ENCODE peak calls at places on chromosomes 2 and 18, in nine cellular contexts. One of them, this sample, is unnamed.

GRCh38 chr2:45224321-45224995 is 215.2 kb upstream of the SIX2 start:
- DNase-seq in head of caudate nucleus: no peak
- DNase-seq in COLO829: no peak
- DNase-seq in activated CD8-positive, alpha-beta memory T cell treated with anti-CD3 and anti-CD28 coated beads for 24 hours: no peak
- DNase-seq in ovary: no peak
- DNase-seq in fibroblast of lung: no peak
- DNase-seq in effector memory CD8-positive, alpha-beta T cell: no peak
- DNase-seq in stimulated activated CD4-positive, alpha-beta T cell treated with anti-CD3 and anti-CD28 coated beads, TNF-alpha, amount 100 ng/mL, for 1 hour: no peak
- DNase-seq in NCI-H460: no peak
- DNase-seq in this sample: no peak

GRCh38 chr2:116510117-116510671 is 1304.3 kb upstream of the DDX18 start:
- DNase-seq in COLO829: peak; percentile 22
- DNase-seq in effector memory CD8-positive, alpha-beta T cell: no peak
- DNase-seq in NCI-H460: peak; percentile 17
- DNase-seq in ovary: no peak
- DNase-seq in fibroblast of lung: no peak
- DNase-seq in activated CD8-positive, alpha-beta memory T cell treated with anti-CD3 and anti-CD28 coated beads for 24 hours: no peak
- DNase-seq in head of caudate nucleus: no peak
- DNase-seq in stimulated activated CD4-positive, alpha-beta T cell treated with anti-CD3 and anti-CD28 coated beads, TNF-alpha, amount 100 ng/mL, for 1 hour: no peak
- DNase-seq in this sample: no peak

GRCh38 chr2:24272907-24273306 is 87.4 kb downstream of the ITSN2 start:
- DNase-seq in ovary: no peak
- DNase-seq in fibroblast of lung: no peak
- DNase-seq in effector memory CD8-positive, alpha-beta T cell: no peak
- DNase-seq in COLO829: no peak
- DNase-seq in activated CD8-positive, alpha-beta memory T cell treated with anti-CD3 and anti-CD28 coated beads for 24 hours: no peak
- DNase-seq in NCI-H460: no peak
- DNase-seq in stimulated activated CD4-positive, alpha-beta T cell treated with anti-CD3 and anti-CD28 coated beads, TNF-alpha, amount 100 ng/mL, for 1 hour: no peak
- DNase-seq in head of caudate nucleus: no peak
- DNase-seq in this sample: no peak

GRCh38 chr2:2302359-2302758 is 28.7 kb downstream of the MYT1L start:
- DNase-seq in ovary: no peak
- DNase-seq in NCI-H460: no peak
- DNase-seq in head of caudate nucleus: peak; percentile 31
- DNase-seq in activated CD8-positive, alpha-beta memory T cell treated with anti-CD3 and anti-CD28 coated beads for 24 hours: no peak
- DNase-seq in COLO829: no peak
- DNase-seq in effector memory CD8-positive, alpha-beta T cell: no peak
- DNase-seq in stimulated activated CD4-positive, alpha-beta T cell treated with anti-CD3 and anti-CD28 coated beads, TNF-alpha, amount 100 ng/mL, for 1 hour: no peak
- DNase-seq in fibroblast of lung: no peak
- DNase-seq in this sample: no peak

GRCh38 chr2:84022810-84023431 is 436.2 kb downstream of the SUCLG1 start:
- DNase-seq in NCI-H460: peak; percentile 68
- DNase-seq in ovary: no peak
- DNase-seq in activated CD8-positive, alpha-beta memory T cell treated with anti-CD3 and anti-CD28 coated beads for 24 hours: no peak
- DNase-seq in COLO829: peak; percentile 40
- DNase-seq in fibroblast of lung: peak; percentile 6
- DNase-seq in head of caudate nucleus: peak; percentile 26
- DNase-seq in stimulated activated CD4-positive, alpha-beta T cell treated with anti-CD3 and anti-CD28 coated beads, TNF-alpha, amount 100 ng/mL, for 1 hour: no peak
- DNase-seq in effector memory CD8-positive, alpha-beta T cell: no peak
- DNase-seq in this sample: no peak

GRCh38 chr2:114201781-114202180 is 240.7 kb upstream of the DPP10 start:
- DNase-seq in fibroblast of lung: no peak
- DNase-seq in NCI-H460: peak; percentile 14
- DNase-seq in ovary: no peak
- DNase-seq in activated CD8-positive, alpha-beta memory T cell treated with anti-CD3 and anti-CD28 coated beads for 24 hours: no peak
- DNase-seq in head of caudate nucleus: no peak
- DNase-seq in stimulated activated CD4-positive, alpha-beta T cell treated with anti-CD3 and anti-CD28 coated beads, TNF-alpha, amount 100 ng/mL, for 1 hour: no peak
- DNase-seq in effector memory CD8-positive, alpha-beta T cell: no peak
- DNase-seq in COLO829: no peak
- DNase-seq in this sample: no peak

GRCh38 chr18:27808678-27809077 is 368.3 kb downstream of the CDH2 start:
- DNase-seq in head of caudate nucleus: no peak
- DNase-seq in COLO829: no peak
- DNase-seq in ovary: no peak
- DNase-seq in stimulated activated CD4-positive, alpha-beta T cell treated with anti-CD3 and anti-CD28 coated beads, TNF-alpha, amount 100 ng/mL, for 1 hour: no peak
- DNase-seq in fibroblast of lung: peak; percentile 46
- DNase-seq in NCI-H460: no peak
- DNase-seq in effector memory CD8-positive, alpha-beta T cell: no peak
- DNase-seq in activated CD8-positive, alpha-beta memory T cell treated with anti-CD3 and anti-CD28 coated beads for 24 hours: no peak
- DNase-seq in this sample: no peak

GRCh38 chr2:38700113-38700780 is 34.3 kb downstream of the GALM start:
- DNase-seq in stimulated activated CD4-positive, alpha-beta T cell treated with anti-CD3 and anti-CD28 coated beads, TNF-alpha, amount 100 ng/mL, for 1 hour: no peak
- DNase-seq in ovary: no peak
- DNase-seq in NCI-H460: no peak
- DNase-seq in head of caudate nucleus: no peak
- DNase-seq in fibroblast of lung: no peak
- DNase-seq in COLO829: no peak
- DNase-seq in activated CD8-positive, alpha-beta memory T cell treated with anti-CD3 and anti-CD28 coated beads for 24 hours: no peak
- DNase-seq in effector memory CD8-positive, alpha-beta T cell: no peak
- DNase-seq in this sample: no peak

GRCh38 chr2:128451084-128451483 is 132.4 kb upstream of the HS6ST1 start:
- DNase-seq in ovary: no peak
- DNase-seq in fibroblast of lung: no peak
- DNase-seq in head of caudate nucleus: no peak
- DNase-seq in COLO829: no peak
- DNase-seq in NCI-H460: no peak
- DNase-seq in activated CD8-positive, alpha-beta memory T cell treated with anti-CD3 and anti-CD28 coated beads for 24 hours: peak; percentile 35
- DNase-seq in stimulated activated CD4-positive, alpha-beta T cell treated with anti-CD3 and anti-CD28 coated beads, TNF-alpha, amount 100 ng/mL, for 1 hour: no peak
- DNase-seq in effector memory CD8-positive, alpha-beta T cell: no peak
- DNase-seq in this sample: no peak

GRCh38 chr2:104286806-104287205 is 567.1 kb upstream of the POU3F3 start:
- DNase-seq in ovary: no peak
- DNase-seq in COLO829: no peak
- DNase-seq in NCI-H460: no peak
- DNase-seq in stimulated activated CD4-positive, alpha-beta T cell treated with anti-CD3 and anti-CD28 coated beads, TNF-alpha, amount 100 ng/mL, for 1 hour: no peak
- DNase-seq in effector memory CD8-positive, alpha-beta T cell: no peak
- DNase-seq in head of caudate nucleus: no peak
- DNase-seq in fibroblast of lung: peak; percentile 1
- DNase-seq in activated CD8-positive, alpha-beta memory T cell treated with anti-CD3 and anti-CD28 coated beads for 24 hours: no peak
- DNase-seq in this sample: no peak

GRCh38 chr2:216094701-216095100 is 13.0 kb downstream of the TMEM169 start:
- DNase-seq in effector memory CD8-positive, alpha-beta T cell: no peak
- DNase-seq in stimulated activated CD4-positive, alpha-beta T cell treated with anti-CD3 and anti-CD28 coated beads, TNF-alpha, amount 100 ng/mL, for 1 hour: no peak
- DNase-seq in ovary: no peak
- DNase-seq in head of caudate nucleus: no peak
- DNase-seq in fibroblast of lung: no peak
- DNase-seq in COLO829: no peak
- DNase-seq in NCI-H460: no peak
- DNase-seq in activated CD8-positive, alpha-beta memory T cell treated with anti-CD3 and anti-CD28 coated beads for 24 hours: no peak
- DNase-seq in this sample: no peak

GRCh38 chr2:136108461-136108860 is 9.5 kb downstream of the CXCR4 start:
- DNase-seq in COLO829: no peak
- DNase-seq in fibroblast of lung: no peak
- DNase-seq in ovary: no peak
- DNase-seq in NCI-H460: no peak
- DNase-seq in stimulated activated CD4-positive, alpha-beta T cell treated with anti-CD3 and anti-CD28 coated beads, TNF-alpha, amount 100 ng/mL, for 1 hour: no peak
- DNase-seq in effector memory CD8-positive, alpha-beta T cell: no peak
- DNase-seq in head of caudate nucleus: no peak
- DNase-seq in activated CD8-positive, alpha-beta memory T cell treated with anti-CD3 and anti-CD28 coated beads for 24 hours: no peak
- DNase-seq in this sample: no peak

GRCh38 chr2:168432100-168432499 is 24.0 kb upstream of the CERS6 start:
- DNase-seq in fibroblast of lung: no peak
- DNase-seq in effector memory CD8-positive, alpha-beta T cell: no peak
- DNase-seq in NCI-H460: no peak
- DNase-seq in head of caudate nucleus: no peak
- DNase-seq in COLO829: no peak
- DNase-seq in ovary: no peak
- DNase-seq in activated CD8-positive, alpha-beta memory T cell treated with anti-CD3 and anti-CD28 coated beads for 24 hours: no peak
- DNase-seq in stimulated activated CD4-positive, alpha-beta T cell treated with anti-CD3 and anti-CD28 coated beads, TNF-alpha, amount 100 ng/mL, for 1 hour: no peak
- DNase-seq in this sample: no peak

GRCh38 chr2:230868151-230868946 is 3.6 kb downstream of the ITM2C start:
- DNase-seq in activated CD8-positive, alpha-beta memory T cell treated with anti-CD3 and anti-CD28 coated beads for 24 hours: no peak
- DNase-seq in fibroblast of lung: no peak
- DNase-seq in NCI-H460: no peak
- DNase-seq in ovary: no peak
- DNase-seq in head of caudate nucleus: peak; percentile 34
- DNase-seq in stimulated activated CD4-positive, alpha-beta T cell treated with anti-CD3 and anti-CD28 coated beads, TNF-alpha, amount 100 ng/mL, for 1 hour: no peak
- DNase-seq in COLO829: no peak
- DNase-seq in effector memory CD8-positive, alpha-beta T cell: no peak
- DNase-seq in this sample: no peak

GRCh38 chr18:57025525-57025924 is 121.4 kb upstream of the BOD1L2 start:
- DNase-seq in COLO829: no peak
- DNase-seq in ovary: no peak
- DNase-seq in fibroblast of lung: peak; percentile 19
- DNase-seq in stimulated activated CD4-positive, alpha-beta T cell treated with anti-CD3 and anti-CD28 coated beads, TNF-alpha, amount 100 ng/mL, for 1 hour: no peak
- DNase-seq in effector memory CD8-positive, alpha-beta T cell: no peak
- DNase-seq in NCI-H460: no peak
- DNase-seq in activated CD8-positive, alpha-beta memory T cell treated with anti-CD3 and anti-CD28 coated beads for 24 hours: no peak
- DNase-seq in head of caudate nucleus: no peak
- DNase-seq in this sample: no peak

GRCh38 chr2:45543257-45543656 is 67.8 kb downstream of the SRBD1 start:
- DNase-seq in activated CD8-positive, alpha-beta memory T cell treated with anti-CD3 and anti-CD28 coated beads for 24 hours: no peak
- DNase-seq in head of caudate nucleus: no peak
- DNase-seq in NCI-H460: no peak
- DNase-seq in stimulated activated CD4-positive, alpha-beta T cell treated with anti-CD3 and anti-CD28 coated beads, TNF-alpha, amount 100 ng/mL, for 1 hour: no peak
- DNase-seq in fibroblast of lung: no peak
- DNase-seq in COLO829: no peak
- DNase-seq in ovary: no peak
- DNase-seq in effector memory CD8-positive, alpha-beta T cell: no peak
- DNase-seq in this sample: no peak

GRCh38 chr2:134307334-134307733 is 53.5 kb downstream of the MGAT5 start:
- DNase-seq in fibroblast of lung: no peak
- DNase-seq in stimulated activated CD4-positive, alpha-beta T cell treated with anti-CD3 and anti-CD28 coated beads, TNF-alpha, amount 100 ng/mL, for 1 hour: no peak
- DNase-seq in COLO829: no peak
- DNase-seq in NCI-H460: no peak
- DNase-seq in head of caudate nucleus: no peak
- DNase-seq in effector memory CD8-positive, alpha-beta T cell: no peak
- DNase-seq in activated CD8-positive, alpha-beta memory T cell treated with anti-CD3 and anti-CD28 coated beads for 24 hours: no peak
- DNase-seq in ovary: no peak
- DNase-seq in this sample: no peak